ENCODE peak calls at places on chromosomes 13 and 19, in nine cellular contexts. P is stimulated activated naive CD8-positive, alpha-beta T cell treated with anti-CD3 and anti-CD28 coated beads, Interleukin-15, amount 100 ng/mL, for 72 hours; Q is epithelial cell of esophagus; U is osteocyte; A is effector memory CD4-positive, alpha-beta T cell; E is amygdala; Z is COR-L47; L is naive thymus-derived CD4-positive, alpha-beta T cell; N is PC-3. T is an unnamed sample.

GRCh38 chr13:90824027-90824426 is 523.5 kb upstream of the MIR17HG start:
- DNase-seq in P (no peak), Z (peak), L (no peak), U (no peak), A (no peak), Q (no peak), N (no peak), E (no peak), T (no peak)

GRCh38 chr19:46384396-46384795 is 29.0 kb downstream of the CCDC8 start:
- DNase-seq in E (no peak), U (no peak), L (no peak), Z (no peak), N (no peak), P (peak), Q (no peak), A (no peak), T (no peak)

GRCh38 chr19:33796164-33797100 is at the start of gene KCTD15:
- DNase-seq in N (peak), E (no peak), A (no peak), L (no peak), P (peak), Z (peak), U (no peak), Q (peak), T (no peak)

GRCh38 chr13:109883181-109884180 is 97.1 kb upstream of the IRS2 start:
- DNase-seq in Q (no peak), L (no peak), A (no peak), P (no peak), N (no peak), E (no peak), U (no peak), Z (no peak), T (no peak)

GRCh38 chr13:39037410-39037879 is 444 bp downstream of the PROSER1 start:
- DNase-seq in A (no peak), L (no peak), E (no peak), Z (peak), N (no peak), P (no peak), U (no peak), Q (no peak), T (no peak)

GRCh38 chr13:73421310-73421912 is 362.6 kb downstream of the KLF5 start:
- DNase-seq in Z (no peak), E (no peak), P (peak), A (no peak), N (peak), Q (peak), L (no peak), U (no peak), T (no peak)

GRCh38 chr13:43687038-43687437 is 99.7 kb downstream of the ENOX1 start:
- DNase-seq in N (peak), L (no peak), E (no peak), Q (no peak), Z (no peak), P (no peak), U (no peak), A (no peak), T (no peak)

GRCh38 chr19:31145909-31146453 is 203.3 kb downstream of the TSHZ3 start:
- DNase-seq in P (no peak), U (no peak), L (no peak), A (no peak), E (no peak), N (no peak), Z (no peak), Q (no peak), T (no peak)

GRCh38 chr13:40377783-40378182 is 288.7 kb downstream of the FOXO1 start:
- DNase-seq in Q (no peak), P (peak), L (no peak), A (no peak), E (no peak), U (no peak), N (no peak), Z (no peak), T (no peak)

T was measured in activated T-helper 2 cell treated with anti-CD3 and anti-CD28 coated beads, Interferon-gamma antibody, Interleukin-2, Interleukin-4, amounts not matched to agents 10 μg/mL and 5 μg/mL and 100 μg/mL, durations not matched to agents 14 hours and 24 hours and 36 hours.